ENCODE peak calls at places on chromosomes 4 and X, in five cellular contexts. X is GM12878, H is GM23338, F is endothelial cell of umbilical vein, Y is transverse colon. V is an unnamed sample.

GRCh38 chrX:7272301-7272700 is 124.3 kb upstream of the PUDP start:
- DNase-seq in H (no peak), X (no peak), Y (no peak), F (no peak), V (no peak)

GRCh38 chr4:49032440-49033161 is 46.5 kb downstream of the CWH43 start:
- DNase-seq in Y (no peak), X (no peak), F (peak; percentile 19), H (peak; percentile 37), V (no peak)

GRCh38 chr4:25141592-25141991 is 18.7 kb downstream of the SEPSECS start:
- DNase-seq in F (no peak), H (no peak), Y (no peak), X (no peak), V (no peak)

GRCh38 chr4:89645512-89645911 is 191.4 kb downstream of the SNCA start:
- DNase-seq in H (no peak), Y (no peak), X (no peak), F (no peak), V (no peak)

GRCh38 chr4:93182722-93183121 is 645.8 kb upstream of the ATOH1 start:
- DNase-seq in X (no peak), H (no peak), F (no peak), Y (no peak), V (no peak)

GRCh38 chr4:183591301-183591700 is 67.7 kb downstream of the RWDD4 start:
- DNase-seq in F (no peak), Y (no peak), X (no peak), H (no peak), V (no peak)

GRCh38 chrX:39592776-39593175 is 505.0 kb downstream of the BCOR start:
- DNase-seq in X (no peak), Y (no peak), F (no peak), H (no peak), V (no peak)

GRCh38 chrX:13396887-13397286 is 77.0 kb upstream of the ATXN3L start:
- DNase-seq in F (peak; percentile 73), X (no peak), Y (no peak), H (no peak), V (no peak)

DNA sequence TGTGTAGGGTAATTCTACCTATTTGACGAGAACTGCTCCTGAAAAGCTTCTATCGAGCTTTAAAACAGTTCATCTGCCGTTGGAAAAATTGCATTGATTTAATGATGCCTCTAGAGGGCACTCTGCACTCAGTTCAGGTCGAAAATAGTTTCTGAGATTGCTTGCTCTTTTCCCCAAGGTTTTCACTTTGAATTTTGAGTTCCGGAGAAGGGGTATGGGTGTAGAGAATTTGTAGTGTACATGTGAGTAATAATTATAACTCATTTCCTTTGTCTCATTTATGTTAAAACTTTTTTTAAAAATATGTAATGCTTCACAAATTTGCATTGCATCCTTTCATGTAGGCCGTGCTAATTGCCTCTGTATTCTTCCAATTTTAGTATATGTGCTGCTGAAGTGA is 28.4 kb upstream of the TNIP3 start:
- DNase-seq in H (peak; percentile 67), Y (no peak), X (peak; percentile 39), F (peak; percentile 31), V (no peak)
- H3K27ac ChIP-seq in H (no peak overlapping the region), Y (no peak overlapping the region), X (no peak overlapping the region), F (no peak overlapping the region), V (no peak overlapping the region)

DNA sequence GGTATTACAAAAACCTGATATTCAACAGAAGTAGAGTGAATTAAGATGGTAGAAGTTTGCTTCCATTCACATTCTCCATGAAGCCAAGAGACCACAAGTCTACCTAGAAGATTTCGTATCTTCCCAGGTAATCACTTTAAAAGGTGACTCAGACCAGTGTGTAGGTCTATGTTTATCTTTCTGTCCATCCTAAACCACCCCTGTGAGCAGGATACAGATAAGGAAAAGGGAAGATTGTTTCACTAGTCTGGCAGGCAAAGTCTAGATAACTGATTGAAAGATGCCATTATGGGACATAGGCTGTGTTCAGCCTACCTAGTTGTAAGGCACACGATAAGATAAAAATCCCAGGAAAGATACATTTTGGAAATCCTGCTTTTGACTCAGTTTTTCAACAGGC is 244.3 kb upstream of the NWD2 start:
- DNase-seq in H (no peak), F (no peak), X (no peak), Y (no peak), V (no peak)
- TF ChIP-seq POLR2AphosphoS5 in H (no peak), F (no peak), X (no peak), Y (no peak), V (no peak)

GRCh38 chrX:129655547-129656248 is 942 bp upstream of the APLN start:
- DNase-seq in F (peak; percentile 32), H (peak; percentile 55), Y (no peak), X (no peak), V (no peak)

GRCh38 chrX:129653181-129653984 is 1.4 kb downstream of the APLN start:
- DNase-seq in F (no peak), H (no peak), X (no peak), Y (no peak), V (no peak)

GRCh38 chrX:129652565-129653169 is 2.1 kb downstream of the APLN start:
- DNase-seq in X (no peak), Y (no peak), H (no peak), F (no peak), V (no peak)

GRCh38 chrX:129654652-129655546 is at the start of gene APLN:
- DNase-seq in F (peak; percentile 55), X (no peak), H (peak; percentile 56), Y (no peak), V (no peak)

DNA sequence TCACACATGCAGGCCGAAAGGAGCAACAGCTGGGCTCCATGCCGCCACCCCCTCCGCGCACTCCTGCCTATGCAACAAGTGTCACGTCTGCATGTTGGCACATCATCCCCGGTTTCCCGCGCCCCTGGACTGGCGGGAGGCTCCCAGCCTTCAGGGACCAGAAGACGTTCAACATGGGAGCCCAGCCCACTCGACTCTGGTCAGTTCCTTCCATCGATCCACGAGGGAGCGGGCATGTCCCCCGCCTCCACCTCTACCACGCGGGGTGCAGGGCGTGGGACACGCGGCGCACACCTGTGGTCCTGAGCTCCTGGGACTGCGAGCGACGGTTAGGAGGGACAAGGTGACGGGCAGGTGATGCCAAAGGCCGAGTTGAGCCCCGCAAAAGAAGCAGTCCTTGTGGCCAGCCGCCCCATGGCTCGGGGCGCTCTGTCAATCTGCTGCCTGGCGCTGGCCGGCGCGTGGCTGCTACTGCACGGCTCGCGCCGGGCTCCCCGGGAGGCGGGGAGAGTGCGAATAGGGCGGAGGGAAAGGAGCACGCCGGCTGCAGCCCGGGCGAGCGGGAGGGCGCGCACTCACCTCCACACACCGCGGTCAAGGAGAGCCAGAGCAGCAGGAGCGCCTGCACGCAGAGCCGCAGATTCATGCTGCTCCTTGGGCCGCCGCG is 638 bp downstream of the APLN start:
- DNase-seq in X (no peak), F (no peak), Y (no peak), H (peak; percentile 19), V (no peak)
- H3K27ac ChIP-seq in X (no peak overlapping the region), F (peak overlapping the region; percentile 69), Y (no peak overlapping the region), H (no peak overlapping the region), V (peak overlapping the region; percentile 31)

DNA sequence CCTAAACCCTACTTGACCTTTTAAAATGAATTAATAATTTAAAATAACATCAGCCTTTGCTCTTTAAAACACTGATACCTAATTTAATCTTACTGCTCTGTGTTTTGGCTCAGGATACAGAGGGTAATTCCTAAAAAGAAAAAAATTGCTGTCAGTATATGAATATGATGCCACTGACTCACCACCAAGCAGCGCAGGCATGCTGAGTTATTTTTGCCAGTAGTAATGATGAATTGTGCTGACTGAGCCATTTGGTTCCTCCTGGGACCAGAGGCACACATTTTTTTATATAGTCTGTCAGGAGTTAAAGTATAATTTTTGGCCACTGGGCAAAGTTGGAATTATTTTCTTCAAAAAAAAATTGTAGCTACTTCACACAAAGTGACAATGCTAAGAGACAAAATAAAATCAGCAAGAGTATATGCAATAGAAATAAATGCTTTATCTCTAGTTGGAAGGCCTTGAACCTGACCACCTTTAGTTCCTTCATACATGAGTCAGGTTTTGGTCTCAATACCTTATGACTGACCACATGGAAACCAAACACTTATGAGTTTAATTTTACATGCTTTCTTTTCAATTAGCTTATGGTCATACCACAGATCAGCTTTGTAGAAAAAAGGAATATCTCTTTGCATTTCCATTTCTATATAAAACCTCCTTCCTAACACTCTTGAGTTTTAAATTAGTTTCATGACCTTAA is 115.1 kb downstream of the PPP3CA start:
- DNase-seq in X (no peak), F (peak; percentile 76), H (no peak), Y (no peak), V (no peak)
- TF ChIP-seq POLR2AphosphoS5 in X (no peak), F (no peak), H (no peak), Y (no peak), V (no peak)

GRCh38 chr4:158371158-158371557 is 150.5 kb upstream of the RXFP1 start:
- DNase-seq in X (no peak), F (peak; percentile 66), Y (no peak), H (no peak), V (no peak)
- H3K27ac ChIP-seq in X (no peak overlapping the region), F (peak overlapping the region; percentile 76), Y (no peak overlapping the region), H (no peak overlapping the region), V (no peak overlapping the region)

DNA sequence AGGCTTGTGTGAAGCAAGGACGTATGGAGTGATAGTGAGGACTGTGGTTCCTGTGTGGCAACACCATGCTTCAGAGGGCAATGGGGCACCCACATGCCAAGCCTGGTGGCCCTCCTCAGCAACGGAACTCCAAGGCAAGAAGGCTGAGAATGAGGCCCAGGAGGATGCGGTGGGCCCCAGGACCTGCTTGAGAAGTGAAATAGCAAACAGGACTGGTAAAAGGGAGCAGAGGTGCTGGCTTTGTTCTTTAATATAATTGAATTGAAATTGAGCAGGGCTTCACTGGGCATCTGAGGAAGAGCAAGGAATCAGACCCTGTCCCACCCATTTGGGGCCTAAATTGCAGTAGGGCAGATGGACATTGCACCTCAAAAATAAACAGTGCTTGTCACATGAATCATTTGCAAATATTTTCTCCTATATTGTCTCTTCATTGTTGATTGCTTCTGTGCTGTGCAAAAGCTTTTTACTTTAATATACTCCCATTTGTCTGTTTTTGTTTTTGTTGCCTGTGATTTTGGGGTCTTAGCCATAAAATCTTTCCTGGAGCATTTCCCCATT is 2.3 kb downstream of the TMEM187 start:
- DNase-seq in Y (no peak), H (no peak), X (no peak), F (no peak), V (no peak)
- TF ChIP-seq POLR2AphosphoS5 in Y (no peak), H (no peak), X (no peak), F (no peak), V (no peak)

DNA sequence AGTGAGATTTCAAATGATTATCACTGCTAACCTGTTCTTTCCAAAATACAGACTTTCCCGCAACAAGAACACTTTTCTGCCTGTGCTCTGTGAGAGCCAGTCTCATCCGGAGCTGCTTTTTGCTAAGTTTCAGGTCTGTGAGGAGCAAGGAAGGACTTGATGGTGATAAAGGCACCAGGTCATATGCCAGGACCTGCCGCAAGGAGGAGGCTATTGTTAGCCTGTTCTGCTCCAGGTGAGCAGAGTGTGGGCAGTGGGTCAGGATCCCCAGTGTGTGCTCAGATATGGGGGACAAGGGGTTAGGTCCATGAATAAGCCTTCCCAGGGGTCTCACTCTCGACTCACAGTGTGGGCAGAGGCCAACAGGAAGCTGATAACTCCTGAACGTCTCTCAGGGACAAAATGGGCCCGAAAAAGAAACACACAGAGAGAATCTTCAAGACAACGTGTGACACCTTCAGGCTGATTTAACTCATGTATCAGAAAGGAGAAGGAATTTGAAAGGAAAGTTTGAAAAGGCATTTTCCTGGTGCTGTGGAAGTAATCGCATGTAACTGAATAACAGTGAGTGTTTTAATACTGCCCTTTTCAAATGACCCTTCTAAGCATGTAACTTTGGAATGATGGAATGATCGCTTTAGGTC is 57.7 kb upstream of the PDLIM3 start:
- DNase-seq in F (no peak), Y (no peak), X (no peak), H (peak; percentile 18), V (no peak)
- H3K27ac ChIP-seq in F (no peak overlapping the region), Y (peak overlapping the region; percentile 5), X (no peak overlapping the region), H (no peak overlapping the region), V (peak overlapping the region; percentile 63)

GRCh38 chr4:2281575-2282343 is 19.9 kb upstream of the MXD4 start:
- DNase-seq in X (peak; percentile 41), H (no peak), Y (peak; percentile 63), F (no peak), V (no peak)
- TF ChIP-seq POLR2AphosphoS5 in X (no peak), H (no peak), Y (peak; percentile 38), F (no peak), V (no peak)

V was measured in sigmoid colon.